ENCODE peak calls at places on chromosomes 12 and 14, in six cellular contexts. Q is BE2C; R is naive thymus-derived CD8-positive, alpha-beta T cell; W is activated CD8-positive, alpha-beta memory T cell treated with anti-CD3 and anti-CD28 coated beads for 24 hours; Z is stimulated activated CD4-positive, alpha-beta T cell treated with anti-CD3 and anti-CD28 coated beads, Interleukin-2, amount 100 ng/mL, for 48 hours; O is GM10248. C is an unnamed sample.

GRCh38 chr12:75509621-75510020 is 1.8 kb downstream of the KRR1 start:
- DNase-seq in Q (no peak), R (no peak), W (no peak), Z (no peak), O (no peak), C (no peak)

GRCh38 chr14:90399541-90400444 is 3.0 kb downstream of the CALM1 start:
- DNase-seq in Q (peak), R (peak), W (peak), Z (peak), O (peak), C (peak)

GRCh38 chr14:61774861-61775260 is 12.6 kb downstream of the SNAPC1 start:
- DNase-seq in Q (no peak), R (no peak), W (no peak), Z (no peak), O (no peak), C (no peak)

GRCh38 chr14:69988979-69989378 is 109.8 kb downstream of the SMOC1 start:
- DNase-seq in Q (no peak), R (no peak), W (no peak), Z (no peak), O (no peak), C (no peak)

GRCh38 chr12:6199531-6200265 is 502 bp upstream of the CD9 start:
- DNase-seq in Q (no peak), R (no peak), W (no peak), Z (no peak), O (no peak), C (no peak)

GRCh38 chr12:52992699-52993557 is 13.3 kb upstream of the EIF4B start:
- DNase-seq in Q (no peak), R (no peak), W (no peak), Z (no peak), O (no peak), C (no peak)

GRCh38 chr14:75689012-75689411 is 28.0 kb downstream of the TTLL5 start:
- DNase-seq in Q (no peak), R (no peak), W (no peak), Z (no peak), O (no peak), C (no peak)

GRCh38 chr12:31880340-31880739 is 78.9 kb upstream of the RESF1 start:
- DNase-seq in Q (no peak), R (no peak), W (no peak), Z (no peak), O (no peak), C (no peak)